ENCODE peak calls at places on chromosome 4, in six cellular contexts. One of them, this sample, is unnamed.

GRCh38 chr4:102627831-102628523 is 126.8 kb downstream of the NFKB1 start:
- DNase-seq in stimulated activated CD8-positive, alpha-beta memory T cell treated with anti-CD3 and anti-CD28 coated beads, Interleukin-15, amount 100 ng/mL, for 24 hours: no peak
- DNase-seq in mesendoderm: no peak
- DNase-seq in occipital lobe: no peak
- DNase-seq in stimulated activated naive B cell treated with anti-CD40 and anti-IgM and Interleukin-4, amounts not matched to agents 10 μg/mL and 1 μg/mL and 100 μg/mL, for 72 hours: peak; percentile 20
- DNase-seq in cerebellar cortex: peak; percentile 9
- DNase-seq in this sample: no peak

GRCh38 chr4:75058486-75058885 is 125.6 kb downstream of the PARM1 start:
- DNase-seq in stimulated activated CD8-positive, alpha-beta memory T cell treated with anti-CD3 and anti-CD28 coated beads, Interleukin-15, amount 100 ng/mL, for 24 hours: no peak
- DNase-seq in mesendoderm: no peak
- DNase-seq in occipital lobe: no peak
- DNase-seq in stimulated activated naive B cell treated with anti-CD40 and anti-IgM and Interleukin-4, amounts not matched to agents 10 μg/mL and 1 μg/mL and 100 μg/mL, for 72 hours: no peak
- DNase-seq in cerebellar cortex: no peak
- DNase-seq in this sample: no peak

GRCh38 chr4:153488006-153488718 is 22.0 kb downstream of the TMEM131L start:
- DNase-seq in stimulated activated CD8-positive, alpha-beta memory T cell treated with anti-CD3 and anti-CD28 coated beads, Interleukin-15, amount 100 ng/mL, for 24 hours: peak; percentile 43
- DNase-seq in mesendoderm: no peak
- DNase-seq in occipital lobe: no peak
- DNase-seq in stimulated activated naive B cell treated with anti-CD40 and anti-IgM and Interleukin-4, amounts not matched to agents 10 μg/mL and 1 μg/mL and 100 μg/mL, for 72 hours: peak; percentile 75
- DNase-seq in cerebellar cortex: no peak
- DNase-seq in this sample: no peak

GRCh38 chr4:105637409-105638258 is 70.9 kb downstream of the INTS12 start:
- DNase-seq in stimulated activated CD8-positive, alpha-beta memory T cell treated with anti-CD3 and anti-CD28 coated beads, Interleukin-15, amount 100 ng/mL, for 24 hours: no peak
- DNase-seq in mesendoderm: no peak
- DNase-seq in occipital lobe: peak; percentile 53
- DNase-seq in stimulated activated naive B cell treated with anti-CD40 and anti-IgM and Interleukin-4, amounts not matched to agents 10 μg/mL and 1 μg/mL and 100 μg/mL, for 72 hours: no peak
- DNase-seq in cerebellar cortex: peak; percentile 35
- DNase-seq in this sample: peak; percentile 31

GRCh38 chr4:86261634-86262033 is 98.2 kb downstream of the MAPK10 start:
- DNase-seq in stimulated activated CD8-positive, alpha-beta memory T cell treated with anti-CD3 and anti-CD28 coated beads, Interleukin-15, amount 100 ng/mL, for 24 hours: no peak
- DNase-seq in mesendoderm: no peak
- DNase-seq in occipital lobe: no peak
- DNase-seq in stimulated activated naive B cell treated with anti-CD40 and anti-IgM and Interleukin-4, amounts not matched to agents 10 μg/mL and 1 μg/mL and 100 μg/mL, for 72 hours: no peak
- DNase-seq in cerebellar cortex: no peak
- DNase-seq in this sample: no peak

GRCh38 chr4:146520894-146521542 is 722 bp downstream of the SLC10A7 start:
- DNase-seq in stimulated activated CD8-positive, alpha-beta memory T cell treated with anti-CD3 and anti-CD28 coated beads, Interleukin-15, amount 100 ng/mL, for 24 hours: no peak
- DNase-seq in mesendoderm: no peak
- DNase-seq in occipital lobe: no peak
- DNase-seq in stimulated activated naive B cell treated with anti-CD40 and anti-IgM and Interleukin-4, amounts not matched to agents 10 μg/mL and 1 μg/mL and 100 μg/mL, for 72 hours: no peak
- DNase-seq in cerebellar cortex: peak; percentile 59
- DNase-seq in this sample: peak; percentile 25

GRCh38 chr4:55272576-55272975 is 73.5 kb upstream of the SRD5A3 start:
- DNase-seq in stimulated activated CD8-positive, alpha-beta memory T cell treated with anti-CD3 and anti-CD28 coated beads, Interleukin-15, amount 100 ng/mL, for 24 hours: no peak
- DNase-seq in mesendoderm: no peak
- DNase-seq in occipital lobe: no peak
- DNase-seq in stimulated activated naive B cell treated with anti-CD40 and anti-IgM and Interleukin-4, amounts not matched to agents 10 μg/mL and 1 μg/mL and 100 μg/mL, for 72 hours: no peak
- DNase-seq in cerebellar cortex: no peak
- DNase-seq in this sample: no peak

GRCh38 chr4:143351149-143351691 is 14.5 kb downstream of the GAB1 start:
- DNase-seq in stimulated activated CD8-positive, alpha-beta memory T cell treated with anti-CD3 and anti-CD28 coated beads, Interleukin-15, amount 100 ng/mL, for 24 hours: no peak
- DNase-seq in mesendoderm: no peak
- DNase-seq in occipital lobe: no peak
- DNase-seq in stimulated activated naive B cell treated with anti-CD40 and anti-IgM and Interleukin-4, amounts not matched to agents 10 μg/mL and 1 μg/mL and 100 μg/mL, for 72 hours: no peak
- DNase-seq in cerebellar cortex: peak; percentile 74
- DNase-seq in this sample: no peak

GRCh38 chr4:73481356-73481755 is at the start of gene AFM:
- DNase-seq in stimulated activated CD8-positive, alpha-beta memory T cell treated with anti-CD3 and anti-CD28 coated beads, Interleukin-15, amount 100 ng/mL, for 24 hours: no peak
- DNase-seq in mesendoderm: no peak
- DNase-seq in occipital lobe: no peak
- DNase-seq in stimulated activated naive B cell treated with anti-CD40 and anti-IgM and Interleukin-4, amounts not matched to agents 10 μg/mL and 1 μg/mL and 100 μg/mL, for 72 hours: no peak
- DNase-seq in cerebellar cortex: no peak
- DNase-seq in this sample: no peak

GRCh38 chr4:76800902-76801301 is 97.0 kb downstream of the SOWAHB start:
- DNase-seq in stimulated activated CD8-positive, alpha-beta memory T cell treated with anti-CD3 and anti-CD28 coated beads, Interleukin-15, amount 100 ng/mL, for 24 hours: no peak
- DNase-seq in mesendoderm: no peak
- DNase-seq in occipital lobe: no peak
- DNase-seq in stimulated activated naive B cell treated with anti-CD40 and anti-IgM and Interleukin-4, amounts not matched to agents 10 μg/mL and 1 μg/mL and 100 μg/mL, for 72 hours: no peak
- DNase-seq in cerebellar cortex: no peak
- DNase-seq in this sample: no peak

GRCh38 chr4:98290511-98290910 is 29.3 kb downstream of the RAP1GDS1 start:
- DNase-seq in stimulated activated CD8-positive, alpha-beta memory T cell treated with anti-CD3 and anti-CD28 coated beads, Interleukin-15, amount 100 ng/mL, for 24 hours: no peak
- DNase-seq in mesendoderm: peak; percentile 41
- DNase-seq in occipital lobe: no peak
- DNase-seq in stimulated activated naive B cell treated with anti-CD40 and anti-IgM and Interleukin-4, amounts not matched to agents 10 μg/mL and 1 μg/mL and 100 μg/mL, for 72 hours: no peak
- DNase-seq in cerebellar cortex: no peak
- DNase-seq in this sample: no peak

GRCh38 chr4:76305971-76306881 is at the start of gene STBD1:
- DNase-seq in stimulated activated CD8-positive, alpha-beta memory T cell treated with anti-CD3 and anti-CD28 coated beads, Interleukin-15, amount 100 ng/mL, for 24 hours: no peak
- DNase-seq in mesendoderm: peak; percentile 81
- DNase-seq in occipital lobe: peak; percentile 37
- DNase-seq in stimulated activated naive B cell treated with anti-CD40 and anti-IgM and Interleukin-4, amounts not matched to agents 10 μg/mL and 1 μg/mL and 100 μg/mL, for 72 hours: peak; percentile 6
- DNase-seq in cerebellar cortex: no peak
- DNase-seq in this sample: peak; percentile 21

This sample was measured in COR-L47.